ENCODE peak calls at places on chromosomes 7 and 10, in six cellular contexts. V is LoVo; O is lower leg skin; Z is effector memory CD8-positive, alpha-beta T cell; J is NCI-H1092; S is EL. G is an unnamed sample.

GRCh38 chr10:60299961-60300883 is 89.5 kb downstream of the ANK3 start:
- DNase-seq in S (no peak), V (no peak), J (no peak), Z (no peak), O (no peak), G (no peak)

GRCh38 chr7:44561481-44561880 is 12.2 kb downstream of the DDX56 start:
- DNase-seq in S (no peak), Z (no peak), V (no peak), O (no peak), J (no peak), G (no peak)

GRCh38 chr10:112649492-112650152 is 202.6 kb downstream of the VTI1A start:
- DNase-seq in J (no peak), S (peak), O (no peak), V (no peak), Z (no peak), G (no peak)

GRCh38 chr10:13673165-13673564 is 86.4 kb downstream of the PRPF18 start:
- DNase-seq in J (no peak), S (no peak), V (no peak), Z (no peak), O (no peak), G (no peak)

GRCh38 chr7:83271212-83272099 is 108.8 kb upstream of the PCLO start:
- DNase-seq in Z (no peak), S (peak), V (peak), J (peak), O (no peak), G (no peak)

GRCh38 chr10:89279449-89279869 is 22.4 kb upstream of the IFIT2 start:
- DNase-seq in Z (no peak), J (no peak), V (peak), O (no peak), S (peak), G (no peak)

GRCh38 chr7:7424151-7424873 is 111.4 kb downstream of the COL28A1 start:
- DNase-seq in V (peak), Z (peak), O (peak), J (peak), S (peak), G (peak)

GRCh38 chr10:47020491-47020890 is 109.3 kb downstream of the PTPN20 start:
- DNase-seq in O (peak), Z (no peak), V (no peak), J (no peak), S (peak), G (no peak)

GRCh38 chr10:65950075-65950474 is 975.8 kb upstream of the LRRTM3 start:
- DNase-seq in J (no peak), O (no peak), Z (no peak), V (no peak), S (no peak), G (no peak)

GRCh38 chr7:149598721-149599308 is 101.2 kb upstream of the ZNF746 start:
- DNase-seq in V (no peak), O (peak), J (no peak), S (peak), Z (no peak), G (no peak)

G was measured in B cell.